ENCODE peak calls at places on chromosomes 11 and 22, in six cellular contexts. F, Y, K, N, P and U are unnamed samples.

GRCh38 chr22:43198936-43199335 is 12.0 kb upstream of the TTLL12 start:
- DNase-seq in N (no peak), Y (no peak), P (no peak), K (no peak), F (no peak), U (no peak)

GRCh38 chr11:30016588-30017363 is at the start of gene KCNA4:
- DNase-seq in N (no peak), P (no peak), K (no peak), Y (peak; percentile 90), F (no peak), U (no peak)

GRCh38 chr11:109961261-109961660 is 131.9 kb upstream of the ZC3H12C start:
- DNase-seq in F (no peak), K (no peak), N (no peak), P (no peak), Y (no peak), U (no peak)

GRCh38 chr22:36010913-36011312 is 17.7 kb downstream of the RBFOX2 start:
- DNase-seq in N (no peak), Y (no peak), F (peak; percentile 49), P (no peak), K (no peak), U (no peak)

GRCh38 chr22:46355369-46355995 is 20.0 kb downstream of the TRMU start:
- DNase-seq in P (peak; percentile 81), F (peak; percentile 42), N (peak; percentile 68), Y (peak; percentile 56), K (no peak), U (no peak)

GRCh38 chr11:69310934-69311766 is 17.2 kb downstream of the MYEOV start:
- DNase-seq in P (no peak), F (no peak), Y (no peak), N (no peak), K (no peak), U (no peak)

GRCh38 chr22:41687901-41688364 is 734 bp downstream of the SNU13 start:
- DNase-seq in Y (peak; percentile 54), K (peak; percentile 45), F (peak; percentile 52), N (no peak), P (no peak), U (no peak)

GRCh38 chr11:304915-305833 is 2.4 kb upstream of the IFITM2 start:
- DNase-seq in F (peak; percentile 78), K (no peak), Y (no peak), P (no peak), N (peak; percentile 69), U (no peak)

GRCh38 chr11:61529537-61530225 is 21.1 kb downstream of the LRRC10B start:
- DNase-seq in N (no peak), P (no peak), F (no peak), K (no peak), Y (no peak), U (no peak)

GRCh38 chr11:87038235-87038960 is 664 bp downstream of the TMEM135 start:
- DNase-seq in N (no peak), K (no peak), Y (no peak), F (peak; percentile 35), P (no peak), U (no peak)

GRCh38 chr11:86456075-86456939 is 81.6 kb downstream of the CCDC81 start:
- DNase-seq in N (peak; percentile 87), K (peak; percentile 18), P (peak; percentile 86), F (peak; percentile 87), Y (no peak), U (no peak)

GRCh38 chr22:24145446-24146189 is 35.7 kb upstream of the SUSD2 start:
- DNase-seq in N (no peak), Y (no peak), K (no peak), F (peak; percentile 47), P (no peak), U (no peak)

GRCh38 chr11:116261616-116262015 is 511.2 kb downstream of the BUD13 start:
- DNase-seq in N (no peak), P (no peak), F (no peak), Y (no peak), K (no peak), U (no peak)

GRCh38 chr11:96311120-96311568 is 31.9 kb downstream of the MAML2 start:
- DNase-seq in K (no peak), Y (no peak), P (no peak), N (peak; percentile 50), F (peak; percentile 89), U (no peak)

GRCh38 chr11:70802185-70802584 is 403.9 kb downstream of the CTTN start:
- DNase-seq in F (no peak), Y (no peak), N (no peak), P (no peak), K (no peak), U (no peak)

DNA sequence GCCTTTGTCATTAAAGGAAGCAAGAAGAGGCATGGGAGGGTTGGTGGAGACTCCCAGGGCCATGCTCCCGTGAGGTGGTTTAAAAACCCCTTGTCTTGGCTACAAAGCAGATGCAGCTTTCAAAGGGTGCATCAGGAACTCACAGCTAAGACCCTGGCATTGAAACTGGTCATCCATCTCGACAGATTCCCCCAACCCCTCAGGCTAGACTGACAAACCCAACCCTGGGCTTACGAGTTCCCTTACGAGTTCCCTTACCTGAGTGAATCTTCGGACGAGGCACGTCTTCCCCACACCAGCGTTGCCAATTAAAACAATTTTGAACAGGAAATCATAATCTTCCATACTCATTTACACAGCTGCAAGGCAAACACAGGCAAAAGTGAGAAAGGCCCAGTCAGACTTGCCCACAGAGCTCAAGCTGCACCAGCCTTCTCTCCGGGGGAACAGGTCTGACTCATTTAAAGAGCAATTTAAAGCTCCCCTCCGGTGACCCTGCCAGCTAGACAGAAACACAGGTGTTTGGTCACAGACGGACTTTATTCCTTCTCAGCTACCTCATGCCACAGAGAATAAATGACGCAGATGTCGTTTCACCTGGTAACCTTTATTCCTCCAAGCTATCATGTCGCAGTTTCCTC is 74.6 kb downstream of the RAB30 start:
- DNase-seq in N (peak; percentile 38), K (no peak), P (no peak), F (peak; percentile 39), Y (no peak), U (no peak)
- TF ChIP-seq POLR2AphosphoS5 in N (peak; percentile 46), K (no peak), P (no peak), F (no peak), Y (no peak), U (no peak)

DNA sequence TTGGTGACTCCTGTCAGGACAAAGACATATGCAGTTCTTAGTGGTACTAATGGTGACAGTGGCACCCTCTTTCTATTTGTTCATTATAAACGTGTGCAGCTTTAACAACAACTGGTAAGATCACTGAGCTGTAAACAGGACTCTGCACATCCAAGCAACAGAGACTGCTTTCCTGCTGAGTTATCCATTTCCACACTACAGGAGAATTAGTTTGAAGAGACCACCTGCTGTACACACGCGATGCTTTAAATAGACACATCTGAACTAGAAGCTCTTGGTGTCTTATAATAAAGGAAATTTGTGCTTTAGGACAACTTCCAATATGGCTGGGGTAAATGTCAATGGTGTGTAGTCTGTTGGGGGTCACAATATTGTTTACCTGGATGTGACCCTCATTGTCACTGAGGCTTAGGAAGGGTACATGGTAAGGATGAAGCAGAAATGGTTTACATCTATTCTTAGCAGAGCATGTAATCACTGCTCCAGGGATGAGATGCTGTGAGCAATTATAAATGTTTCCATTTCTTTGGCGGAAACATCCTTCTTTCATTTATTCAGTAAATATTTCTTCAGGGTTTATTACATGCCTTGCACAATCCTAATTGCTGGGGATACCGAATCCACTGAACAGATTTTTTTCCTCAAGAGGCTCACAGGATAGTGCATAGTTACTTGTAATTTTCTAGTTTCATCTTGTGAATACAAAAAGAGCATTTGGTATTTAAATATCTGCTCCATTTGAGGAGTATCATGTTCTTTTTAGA is 354.0 kb upstream of the CCDC90B start:
- DNase-seq in K (no peak), N (no peak), F (no peak), P (no peak), Y (no peak), U (no peak)
- TF ChIP-seq POLR2AphosphoS5 in K (no peak), N (no peak), F (no peak), P (no peak), Y (no peak), U (no peak)

DNA sequence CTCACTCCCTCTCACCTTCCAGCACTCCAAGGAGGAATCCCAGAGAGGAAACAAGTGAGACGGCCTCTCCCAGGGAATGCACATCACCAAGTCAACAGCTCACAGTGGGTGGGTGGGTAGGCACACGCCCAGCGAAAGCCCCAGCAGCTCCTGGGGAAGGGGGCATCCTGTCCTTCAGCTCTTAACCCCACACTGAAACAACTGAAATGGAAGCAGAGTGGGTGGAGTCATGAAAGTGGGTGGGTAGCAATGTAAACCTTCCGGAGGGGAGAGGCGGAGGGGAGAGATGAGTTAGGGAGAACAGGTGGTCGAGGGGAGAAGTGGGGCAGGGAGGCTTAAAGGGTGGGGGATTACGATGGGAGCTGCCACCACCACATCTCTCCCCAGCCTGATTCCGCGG is 5.4 kb downstream of the MCHR1 start:
- DNase-seq in Y (no peak), N (no peak), P (no peak), F (no peak), K (no peak), U (no peak)
- TF ChIP-seq POLR2AphosphoS5 in Y (no peak), N (no peak), P (no peak), F (no peak), K (no peak), U (no peak)

GRCh38 chr11:66268953-66269906 is 791 bp downstream of the RAB1B start:
- DNase-seq in P (no peak), F (peak; percentile 34), N (no peak), Y (peak; percentile 83), K (peak; percentile 75), U (no peak)

GRCh38 chr11:66271816-66272215 is 3.4 kb downstream of the RAB1B start:
- DNase-seq in K (no peak), Y (no peak), F (no peak), P (no peak), N (no peak), U (no peak)

GRCh38 chr11:66275396-66275795 is 2.6 kb upstream of the CNIH2 start:
- DNase-seq in P (no peak), Y (no peak), N (no peak), K (no peak), F (no peak), U (no peak)

GRCh38 chr11:66274219-66274618 is 3.8 kb upstream of the CNIH2 start:
- DNase-seq in N (no peak), P (no peak), Y (no peak), F (no peak), K (no peak), U (no peak)

GRCh38 chr11:66272600-66272999 is 4.2 kb downstream of the RAB1B start:
- DNase-seq in N (no peak), F (no peak), K (no peak), Y (no peak), P (no peak), U (no peak)
- TF ChIP-seq POLR2AphosphoS5 in N (no peak), F (no peak), K (no peak), Y (no peak), P (no peak), U (no peak)

GRCh38 chr11:91871791-91872190 is 352.8 kb upstream of the FAT3 start:
- DNase-seq in K (no peak), N (no peak), Y (no peak), P (no peak), F (peak; percentile 89), U (no peak)
- TF ChIP-seq POLR2AphosphoS5 in K (no peak), N (no peak), Y (no peak), P (no peak), F (peak; percentile 49), U (no peak)

GRCh38 chr11:8180469-8180868 is 11.6 kb upstream of the RIC3 start:
- DNase-seq in F (no peak), N (no peak), P (no peak), K (no peak), Y (no peak), U (no peak)
- TF ChIP-seq POLR2AphosphoS5 in F (no peak), N (no peak), P (no peak), K (no peak), Y (no peak), U (no peak)